ENCODE peak calls at places on chromosomes 1 and 21, in ten cellular contexts. One of them, this sample, is unnamed.

GRCh38 chr1:110879758-110880606 is 7.0 kb downstream of the CD53 start:
- DNase-seq in RWPE2: no peak
- DNase-seq in GM13977: peak
- DNase-seq in astrocyte of the spinal cord: no peak
- DNase-seq in CD4-positive, alpha-beta T cell: no peak
- DNase-seq in uterus: no peak
- DNase-seq in MCF 10A: peak
- DNase-seq in heart left ventricle: no peak
- DNase-seq in PC-9: no peak
- DNase-seq in thoracic aorta: no peak
- DNase-seq in this sample: no peak

GRCh38 chr1:179228783-179229213 is 679 bp downstream of the ABL2 start:
- DNase-seq in RWPE2: peak
- DNase-seq in GM13977: no peak
- DNase-seq in astrocyte of the spinal cord: peak
- DNase-seq in CD4-positive, alpha-beta T cell: peak
- DNase-seq in uterus: peak
- DNase-seq in MCF 10A: peak
- DNase-seq in heart left ventricle: peak
- DNase-seq in PC-9: no peak
- DNase-seq in thoracic aorta: no peak
- DNase-seq in this sample: peak

GRCh38 chr1:164363980-164364379 is 195.0 kb upstream of the PBX1 start:
- DNase-seq in RWPE2: no peak
- DNase-seq in GM13977: no peak
- DNase-seq in astrocyte of the spinal cord: no peak
- DNase-seq in CD4-positive, alpha-beta T cell: no peak
- DNase-seq in uterus: no peak
- DNase-seq in MCF 10A: no peak
- DNase-seq in heart left ventricle: no peak
- DNase-seq in PC-9: no peak
- DNase-seq in thoracic aorta: no peak
- DNase-seq in this sample: no peak

GRCh38 chr1:19483261-19483660 is 2.1 kb downstream of the CAPZB start:
- DNase-seq in RWPE2: no peak
- DNase-seq in GM13977: peak
- DNase-seq in astrocyte of the spinal cord: no peak
- DNase-seq in CD4-positive, alpha-beta T cell: no peak
- DNase-seq in uterus: no peak
- DNase-seq in MCF 10A: no peak
- DNase-seq in heart left ventricle: no peak
- DNase-seq in PC-9: no peak
- DNase-seq in thoracic aorta: no peak
- DNase-seq in this sample: no peak

GRCh38 chr21:42423197-42423675 is 19.5 kb downstream of the UBASH3A start:
- DNase-seq in RWPE2: no peak
- DNase-seq in GM13977: peak
- DNase-seq in astrocyte of the spinal cord: no peak
- DNase-seq in CD4-positive, alpha-beta T cell: no peak
- DNase-seq in uterus: no peak
- DNase-seq in MCF 10A: no peak
- DNase-seq in heart left ventricle: no peak
- DNase-seq in PC-9: no peak
- DNase-seq in thoracic aorta: no peak
- DNase-seq in this sample: no peak

GRCh38 chr1:223106856-223107255 is 36.2 kb downstream of the TLR5 start:
- DNase-seq in RWPE2: no peak
- DNase-seq in GM13977: no peak
- DNase-seq in astrocyte of the spinal cord: no peak
- DNase-seq in CD4-positive, alpha-beta T cell: no peak
- DNase-seq in uterus: no peak
- DNase-seq in MCF 10A: peak
- DNase-seq in heart left ventricle: peak
- DNase-seq in PC-9: no peak
- DNase-seq in thoracic aorta: no peak
- DNase-seq in this sample: no peak

GRCh38 chr1:170402451-170403311 is 129.3 kb upstream of the GORAB start:
- DNase-seq in RWPE2: no peak
- DNase-seq in GM13977: no peak
- DNase-seq in astrocyte of the spinal cord: no peak
- DNase-seq in CD4-positive, alpha-beta T cell: no peak
- DNase-seq in uterus: no peak
- DNase-seq in MCF 10A: no peak
- DNase-seq in heart left ventricle: no peak
- DNase-seq in PC-9: no peak
- DNase-seq in thoracic aorta: no peak
- DNase-seq in this sample: no peak

GRCh38 chr1:19643113-19643512 is 998 bp upstream of the NBL1 start:
- DNase-seq in RWPE2: no peak
- DNase-seq in GM13977: no peak
- DNase-seq in astrocyte of the spinal cord: peak
- DNase-seq in CD4-positive, alpha-beta T cell: no peak
- DNase-seq in uterus: no peak
- DNase-seq in MCF 10A: peak
- DNase-seq in heart left ventricle: no peak
- DNase-seq in PC-9: peak
- DNase-seq in thoracic aorta: no peak
- DNase-seq in this sample: no peak

GRCh38 chr1:213315571-213315970 is 264.5 kb downstream of the RPS6KC1 start:
- DNase-seq in RWPE2: no peak
- DNase-seq in GM13977: no peak
- DNase-seq in astrocyte of the spinal cord: no peak
- DNase-seq in CD4-positive, alpha-beta T cell: no peak
- DNase-seq in uterus: no peak
- DNase-seq in MCF 10A: no peak
- DNase-seq in heart left ventricle: no peak
- DNase-seq in PC-9: no peak
- DNase-seq in thoracic aorta: no peak
- DNase-seq in this sample: no peak

GRCh38 chr1:17551755-17552234 is 12.3 kb downstream of the ARHGEF10L start:
- DNase-seq in RWPE2: no peak
- DNase-seq in GM13977: no peak
- DNase-seq in astrocyte of the spinal cord: peak
- DNase-seq in CD4-positive, alpha-beta T cell: no peak
- DNase-seq in uterus: no peak
- DNase-seq in MCF 10A: peak
- DNase-seq in heart left ventricle: peak
- DNase-seq in PC-9: peak
- DNase-seq in thoracic aorta: peak
- DNase-seq in this sample: peak

GRCh38 chr1:164590592-164590991 is 31.6 kb downstream of the PBX1 start:
- DNase-seq in RWPE2: no peak
- DNase-seq in GM13977: no peak
- DNase-seq in astrocyte of the spinal cord: no peak
- DNase-seq in CD4-positive, alpha-beta T cell: no peak
- DNase-seq in uterus: no peak
- DNase-seq in MCF 10A: no peak
- DNase-seq in heart left ventricle: no peak
- DNase-seq in PC-9: no peak
- DNase-seq in thoracic aorta: no peak
- DNase-seq in this sample: no peak

GRCh38 chr1:96346708-96347107 is 374.9 kb upstream of the PTBP2 start:
- DNase-seq in RWPE2: no peak
- DNase-seq in GM13977: no peak
- DNase-seq in astrocyte of the spinal cord: no peak
- DNase-seq in CD4-positive, alpha-beta T cell: no peak
- DNase-seq in uterus: no peak
- DNase-seq in MCF 10A: peak
- DNase-seq in heart left ventricle: no peak
- DNase-seq in PC-9: no peak
- DNase-seq in thoracic aorta: no peak
- DNase-seq in this sample: no peak
- TF ChIP-seq CTCF in RWPE2: peak
- TF ChIP-seq CTCF in GM13977: no peak
- TF ChIP-seq CTCF in astrocyte of the spinal cord: no peak
- TF ChIP-seq CTCF in CD4-positive, alpha-beta T cell: no peak
- TF ChIP-seq CTCF in uterus: no peak
- TF ChIP-seq CTCF in MCF 10A: no peak
- TF ChIP-seq CTCF in heart left ventricle: no peak
- TF ChIP-seq CTCF in PC-9: no peak
- TF ChIP-seq CTCF in thoracic aorta: no peak
- TF ChIP-seq CTCF in this sample: no peak

DNA sequence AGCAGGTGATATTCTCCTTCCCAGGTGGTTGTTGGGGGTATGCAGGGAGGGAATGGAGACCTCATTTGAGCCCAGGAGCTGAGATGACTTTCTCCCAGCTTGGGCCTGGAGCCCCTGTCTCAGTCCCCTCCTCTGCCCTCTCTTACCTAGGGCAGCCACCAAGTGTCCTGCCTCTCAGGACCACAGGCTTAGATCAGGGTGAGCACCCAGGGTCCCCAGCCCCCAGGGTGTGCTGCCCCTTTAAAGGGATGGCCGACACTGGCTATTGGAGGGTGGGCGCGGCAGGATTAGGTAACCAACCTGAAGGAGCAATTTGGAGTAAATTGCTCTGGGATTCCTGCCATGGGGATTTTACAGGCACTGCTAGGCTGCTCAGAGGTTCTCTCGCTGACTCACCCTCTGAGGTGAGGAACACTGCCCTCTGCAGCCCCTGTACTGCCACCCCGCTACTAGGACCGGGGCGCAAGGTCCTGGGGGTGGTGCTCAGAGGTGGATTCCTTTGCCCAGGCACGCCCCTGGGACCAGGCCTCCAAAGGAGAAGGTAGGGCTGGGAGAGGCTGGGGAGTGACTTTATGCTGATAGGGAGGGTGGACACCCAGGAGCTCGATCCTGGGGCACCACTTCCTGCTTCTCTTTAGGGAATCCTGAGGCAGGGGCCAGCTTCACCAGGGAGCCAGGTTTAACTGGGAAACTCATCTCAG is 1.5 kb downstream of the RPS6KA1 start:
- DNase-seq in RWPE2: peak
- DNase-seq in GM13977: peak
- DNase-seq in astrocyte of the spinal cord: peak
- DNase-seq in CD4-positive, alpha-beta T cell: no peak
- DNase-seq in uterus: no peak
- DNase-seq in MCF 10A: peak
- DNase-seq in heart left ventricle: no peak
- DNase-seq in PC-9: peak
- DNase-seq in thoracic aorta: no peak
- DNase-seq in this sample: no peak
- TF ChIP-seq CTCF in RWPE2: peak
- TF ChIP-seq CTCF in GM13977: peak
- TF ChIP-seq CTCF in astrocyte of the spinal cord: peak
- TF ChIP-seq CTCF in CD4-positive, alpha-beta T cell: no peak
- TF ChIP-seq CTCF in uterus: no peak
- TF ChIP-seq CTCF in MCF 10A: peak
- TF ChIP-seq CTCF in heart left ventricle: no peak
- TF ChIP-seq CTCF in PC-9: peak
- TF ChIP-seq CTCF in thoracic aorta: no peak
- TF ChIP-seq CTCF in this sample: no peak

GRCh38 chr1:231165371-231165770 is 3.5 kb downstream of the TRIM67 start:
- DNase-seq in RWPE2: no peak
- DNase-seq in GM13977: no peak
- DNase-seq in astrocyte of the spinal cord: peak
- DNase-seq in CD4-positive, alpha-beta T cell: no peak
- DNase-seq in uterus: no peak
- DNase-seq in MCF 10A: no peak
- DNase-seq in heart left ventricle: no peak
- DNase-seq in PC-9: no peak
- DNase-seq in thoracic aorta: no peak
- DNase-seq in this sample: no peak

GRCh38 chr1:231161711-231162299 is at the start of gene TRIM67:
- DNase-seq in RWPE2: no peak
- DNase-seq in GM13977: peak
- DNase-seq in astrocyte of the spinal cord: no peak
- DNase-seq in CD4-positive, alpha-beta T cell: no peak
- DNase-seq in uterus: no peak
- DNase-seq in MCF 10A: no peak
- DNase-seq in heart left ventricle: no peak
- DNase-seq in PC-9: no peak
- DNase-seq in thoracic aorta: no peak
- DNase-seq in this sample: no peak

GRCh38 chr1:231162970-231163830 is 1.3 kb downstream of the TRIM67 start:
- DNase-seq in RWPE2: no peak
- DNase-seq in GM13977: peak
- DNase-seq in astrocyte of the spinal cord: no peak
- DNase-seq in CD4-positive, alpha-beta T cell: no peak
- DNase-seq in uterus: no peak
- DNase-seq in MCF 10A: no peak
- DNase-seq in heart left ventricle: no peak
- DNase-seq in PC-9: no peak
- DNase-seq in thoracic aorta: no peak
- DNase-seq in this sample: no peak

GRCh38 chr1:231162300-231162969 is 577 bp downstream of the TRIM67 start:
- DNase-seq in RWPE2: no peak
- DNase-seq in GM13977: peak
- DNase-seq in astrocyte of the spinal cord: peak
- DNase-seq in CD4-positive, alpha-beta T cell: no peak
- DNase-seq in uterus: no peak
- DNase-seq in MCF 10A: peak
- DNase-seq in heart left ventricle: no peak
- DNase-seq in PC-9: no peak
- DNase-seq in thoracic aorta: no peak
- DNase-seq in this sample: no peak

GRCh38 chr1:231163831-231164427 is 2.1 kb downstream of the TRIM67 start:
- DNase-seq in RWPE2: no peak
- DNase-seq in GM13977: no peak
- DNase-seq in astrocyte of the spinal cord: no peak
- DNase-seq in CD4-positive, alpha-beta T cell: no peak
- DNase-seq in uterus: no peak
- DNase-seq in MCF 10A: no peak
- DNase-seq in heart left ventricle: no peak
- DNase-seq in PC-9: no peak
- DNase-seq in thoracic aorta: no peak
- DNase-seq in this sample: no peak
- TF ChIP-seq CTCF in RWPE2: no peak
- TF ChIP-seq CTCF in GM13977: no peak
- TF ChIP-seq CTCF in astrocyte of the spinal cord: no peak
- TF ChIP-seq CTCF in CD4-positive, alpha-beta T cell: no peak
- TF ChIP-seq CTCF in uterus: no peak
- TF ChIP-seq CTCF in MCF 10A: no peak
- TF ChIP-seq CTCF in heart left ventricle: no peak
- TF ChIP-seq CTCF in PC-9: no peak
- TF ChIP-seq CTCF in thoracic aorta: no peak
- TF ChIP-seq CTCF in this sample: no peak

DNA sequence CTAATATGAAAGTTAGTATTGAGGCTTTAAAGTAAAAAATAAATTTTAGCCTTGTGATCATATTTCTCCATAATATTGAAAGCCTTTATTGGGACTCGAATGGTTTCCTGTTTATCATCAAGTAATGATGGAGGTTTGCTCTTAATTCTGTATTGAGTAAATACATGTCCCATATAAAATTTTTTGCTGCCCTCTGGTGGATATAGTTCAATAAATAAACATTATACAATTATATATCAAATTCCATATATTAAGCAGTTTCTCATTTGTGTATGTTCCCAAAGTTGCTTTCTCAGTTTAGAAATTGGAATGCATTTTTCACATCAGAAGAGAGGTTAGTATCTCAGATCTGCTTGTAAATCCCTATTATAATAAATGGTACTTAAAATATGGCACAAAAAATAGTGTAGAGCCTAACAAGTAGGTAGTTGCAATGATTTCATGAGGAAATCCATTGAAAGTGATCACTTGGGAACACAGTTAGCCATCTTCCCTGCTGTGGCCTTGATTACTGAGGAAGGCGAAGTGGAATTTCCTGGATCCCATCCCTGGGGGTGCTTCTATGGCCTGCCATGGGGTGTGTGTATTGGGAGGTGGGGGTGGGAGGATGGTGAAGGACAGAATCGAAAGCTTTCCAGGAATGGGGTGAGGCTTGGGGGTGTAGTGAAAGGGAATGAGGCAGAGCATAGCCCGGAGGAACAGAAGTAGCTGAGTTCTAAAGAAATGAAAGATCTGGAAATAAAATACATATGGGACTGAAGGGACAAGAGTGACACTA is 84.1 kb upstream of the C21orf91 start:
- DNase-seq in RWPE2: no peak
- DNase-seq in GM13977: peak
- DNase-seq in astrocyte of the spinal cord: peak
- DNase-seq in CD4-positive, alpha-beta T cell: no peak
- DNase-seq in uterus: no peak
- DNase-seq in MCF 10A: peak
- DNase-seq in heart left ventricle: no peak
- DNase-seq in PC-9: peak
- DNase-seq in thoracic aorta: no peak
- DNase-seq in this sample: no peak
- TF ChIP-seq CTCF in RWPE2: peak
- TF ChIP-seq CTCF in GM13977: peak
- TF ChIP-seq CTCF in astrocyte of the spinal cord: no peak
- TF ChIP-seq CTCF in CD4-positive, alpha-beta T cell: peak
- TF ChIP-seq CTCF in uterus: no peak
- TF ChIP-seq CTCF in MCF 10A: peak
- TF ChIP-seq CTCF in heart left ventricle: no peak
- TF ChIP-seq CTCF in PC-9: peak
- TF ChIP-seq CTCF in thoracic aorta: no peak
- TF ChIP-seq CTCF in this sample: peak

This sample was measured in ascending aorta.